ENCODE peak calls at places on chromosomes 12 and 14, in ten cellular contexts. One of them, this sample, is unnamed.

GRCh38 chr12:1544991-1545700 is 49.2 kb downstream of the FBXL14 start:
- DNase-seq in Peyer's patch: no peak
- DNase-seq in dorsolateral prefrontal cortex: no peak
- DNase-seq in WERI-Rb-1: no peak
- DNase-seq in CD8-positive, alpha-beta memory T cell: no peak
- DNase-seq in adrenal gland: peak
- DNase-seq in psoas muscle: peak
- DNase-seq in uterus: no peak
- DNase-seq in Panc1: no peak
- DNase-seq in epithelial cell of esophagus: no peak
- DNase-seq in this sample: no peak

GRCh38 chr14:51889851-51890250 is 29.4 kb downstream of the GNG2 start:
- DNase-seq in CD8-positive, alpha-beta memory T cell: no peak
- DNase-seq in WERI-Rb-1: no peak
- DNase-seq in Peyer's patch: no peak
- DNase-seq in epithelial cell of esophagus: no peak
- DNase-seq in uterus: no peak
- DNase-seq in adrenal gland: no peak
- DNase-seq in Panc1: no peak
- DNase-seq in psoas muscle: no peak
- DNase-seq in dorsolateral prefrontal cortex: no peak
- DNase-seq in this sample: no peak

GRCh38 chr12:75760481-75761324 is 249.3 kb upstream of the KRR1 start:
- DNase-seq in psoas muscle: no peak
- DNase-seq in CD8-positive, alpha-beta memory T cell: no peak
- DNase-seq in dorsolateral prefrontal cortex: no peak
- DNase-seq in epithelial cell of esophagus: no peak
- DNase-seq in Panc1: no peak
- DNase-seq in Peyer's patch: no peak
- DNase-seq in WERI-Rb-1: no peak
- DNase-seq in adrenal gland: no peak
- DNase-seq in uterus: no peak
- DNase-seq in this sample: no peak

GRCh38 chr14:49633650-49634546 is 1.1 kb downstream of the DNAAF2 start:
- DNase-seq in psoas muscle: peak
- DNase-seq in Peyer's patch: peak
- DNase-seq in CD8-positive, alpha-beta memory T cell: peak
- DNase-seq in adrenal gland: peak
- DNase-seq in epithelial cell of esophagus: peak
- DNase-seq in dorsolateral prefrontal cortex: peak
- DNase-seq in Panc1: peak
- DNase-seq in uterus: peak
- DNase-seq in WERI-Rb-1: peak
- DNase-seq in this sample: peak

GRCh38 chr12:9378430-9378835 is 170.2 kb upstream of the PZP start:
- DNase-seq in epithelial cell of esophagus: peak
- DNase-seq in CD8-positive, alpha-beta memory T cell: no peak
- DNase-seq in psoas muscle: no peak
- DNase-seq in Panc1: no peak
- DNase-seq in Peyer's patch: no peak
- DNase-seq in WERI-Rb-1: peak
- DNase-seq in uterus: no peak
- DNase-seq in adrenal gland: no peak
- DNase-seq in dorsolateral prefrontal cortex: no peak
- DNase-seq in this sample: no peak

GRCh38 chr14:95196826-95197497 is 39.6 kb upstream of the DICER1 start:
- DNase-seq in Peyer's patch: no peak
- DNase-seq in uterus: no peak
- DNase-seq in Panc1: no peak
- DNase-seq in CD8-positive, alpha-beta memory T cell: no peak
- DNase-seq in dorsolateral prefrontal cortex: no peak
- DNase-seq in epithelial cell of esophagus: no peak
- DNase-seq in WERI-Rb-1: no peak
- DNase-seq in adrenal gland: no peak
- DNase-seq in psoas muscle: no peak
- DNase-seq in this sample: no peak

GRCh38 chr14:64841121-64841611 is 38.5 kb downstream of the SPTB start:
- DNase-seq in psoas muscle: peak
- DNase-seq in Panc1: no peak
- DNase-seq in CD8-positive, alpha-beta memory T cell: no peak
- DNase-seq in epithelial cell of esophagus: peak
- DNase-seq in adrenal gland: peak
- DNase-seq in uterus: no peak
- DNase-seq in dorsolateral prefrontal cortex: no peak
- DNase-seq in WERI-Rb-1: no peak
- DNase-seq in Peyer's patch: no peak
- DNase-seq in this sample: no peak

GRCh38 chr12:67279637-67280036 is 10.5 kb downstream of the CAND1 start:
- DNase-seq in Panc1: no peak
- DNase-seq in Peyer's patch: no peak
- DNase-seq in WERI-Rb-1: no peak
- DNase-seq in CD8-positive, alpha-beta memory T cell: no peak
- DNase-seq in epithelial cell of esophagus: no peak
- DNase-seq in dorsolateral prefrontal cortex: no peak
- DNase-seq in adrenal gland: no peak
- DNase-seq in psoas muscle: no peak
- DNase-seq in uterus: no peak
- DNase-seq in this sample: no peak

GRCh38 chr14:63800651-63801385 is 52.0 kb upstream of the SYNE2 start:
- DNase-seq in uterus: no peak
- DNase-seq in epithelial cell of esophagus: peak
- DNase-seq in Peyer's patch: no peak
- DNase-seq in adrenal gland: no peak
- DNase-seq in dorsolateral prefrontal cortex: no peak
- DNase-seq in Panc1: no peak
- DNase-seq in WERI-Rb-1: no peak
- DNase-seq in CD8-positive, alpha-beta memory T cell: no peak
- DNase-seq in psoas muscle: no peak
- DNase-seq in this sample: no peak

GRCh38 chr12:94557896-94558295 is 92.5 kb downstream of the TMCC3 start:
- DNase-seq in WERI-Rb-1: no peak
- DNase-seq in Panc1: no peak
- DNase-seq in epithelial cell of esophagus: no peak
- DNase-seq in psoas muscle: no peak
- DNase-seq in uterus: no peak
- DNase-seq in dorsolateral prefrontal cortex: no peak
- DNase-seq in CD8-positive, alpha-beta memory T cell: no peak
- DNase-seq in adrenal gland: no peak
- DNase-seq in Peyer's patch: no peak
- DNase-seq in this sample: no peak

GRCh38 chr12:112806721-112807120 is 15.2 kb downstream of the RPH3A start:
- DNase-seq in uterus: no peak
- DNase-seq in Peyer's patch: no peak
- DNase-seq in psoas muscle: no peak
- DNase-seq in epithelial cell of esophagus: no peak
- DNase-seq in adrenal gland: no peak
- DNase-seq in CD8-positive, alpha-beta memory T cell: no peak
- DNase-seq in dorsolateral prefrontal cortex: no peak
- DNase-seq in Panc1: no peak
- DNase-seq in WERI-Rb-1: no peak
- DNase-seq in this sample: no peak

GRCh38 chr14:99759546-99759925 is 33.7 kb upstream of the EML1 start:
- DNase-seq in uterus: peak
- DNase-seq in CD8-positive, alpha-beta memory T cell: no peak
- DNase-seq in Peyer's patch: peak
- DNase-seq in psoas muscle: no peak
- DNase-seq in Panc1: no peak
- DNase-seq in dorsolateral prefrontal cortex: no peak
- DNase-seq in adrenal gland: no peak
- DNase-seq in WERI-Rb-1: peak
- DNase-seq in epithelial cell of esophagus: no peak
- DNase-seq in this sample: no peak

GRCh38 chr12:108641446-108642268 is 8.0 kb upstream of the SELPLG start:
- DNase-seq in Panc1: no peak
- DNase-seq in psoas muscle: no peak
- DNase-seq in CD8-positive, alpha-beta memory T cell: no peak
- DNase-seq in epithelial cell of esophagus: no peak
- DNase-seq in dorsolateral prefrontal cortex: no peak
- DNase-seq in uterus: no peak
- DNase-seq in adrenal gland: no peak
- DNase-seq in WERI-Rb-1: no peak
- DNase-seq in Peyer's patch: no peak
- DNase-seq in this sample: no peak

GRCh38 chr12:47276253-47277070 is 196.7 kb upstream of the AMIGO2 start:
- DNase-seq in epithelial cell of esophagus: peak
- DNase-seq in dorsolateral prefrontal cortex: no peak
- DNase-seq in psoas muscle: no peak
- DNase-seq in CD8-positive, alpha-beta memory T cell: peak
- DNase-seq in WERI-Rb-1: no peak
- DNase-seq in uterus: peak
- DNase-seq in Peyer's patch: no peak
- DNase-seq in adrenal gland: peak
- DNase-seq in Panc1: no peak
- DNase-seq in this sample: no peak

GRCh38 chr12:52646613-52647012 is 5.4 kb downstream of the KRT2 start:
- DNase-seq in dorsolateral prefrontal cortex: no peak
- DNase-seq in uterus: no peak
- DNase-seq in Peyer's patch: no peak
- DNase-seq in Panc1: no peak
- DNase-seq in CD8-positive, alpha-beta memory T cell: no peak
- DNase-seq in adrenal gland: no peak
- DNase-seq in WERI-Rb-1: no peak
- DNase-seq in epithelial cell of esophagus: no peak
- DNase-seq in psoas muscle: no peak
- DNase-seq in this sample: peak

GRCh38 chr14:104580961-104581360 is 1.4 kb downstream of the C14orf180 start:
- DNase-seq in WERI-Rb-1: no peak
- DNase-seq in Peyer's patch: no peak
- DNase-seq in CD8-positive, alpha-beta memory T cell: no peak
- DNase-seq in psoas muscle: peak
- DNase-seq in adrenal gland: peak
- DNase-seq in epithelial cell of esophagus: no peak
- DNase-seq in Panc1: no peak
- DNase-seq in uterus: peak
- DNase-seq in dorsolateral prefrontal cortex: no peak
- DNase-seq in this sample: peak
- H3K4me3 ChIP-seq in WERI-Rb-1: no peak
- H3K4me3 ChIP-seq in Peyer's patch: no peak
- H3K4me3 ChIP-seq in CD8-positive, alpha-beta memory T cell: no peak
- H3K4me3 ChIP-seq in psoas muscle: peak
- H3K4me3 ChIP-seq in adrenal gland: no peak
- H3K4me3 ChIP-seq in epithelial cell of esophagus: no peak
- H3K4me3 ChIP-seq in Panc1: no peak
- H3K4me3 ChIP-seq in uterus: no peak
- H3K4me3 ChIP-seq in dorsolateral prefrontal cortex: no peak
- H3K4me3 ChIP-seq in this sample: peak

DNA sequence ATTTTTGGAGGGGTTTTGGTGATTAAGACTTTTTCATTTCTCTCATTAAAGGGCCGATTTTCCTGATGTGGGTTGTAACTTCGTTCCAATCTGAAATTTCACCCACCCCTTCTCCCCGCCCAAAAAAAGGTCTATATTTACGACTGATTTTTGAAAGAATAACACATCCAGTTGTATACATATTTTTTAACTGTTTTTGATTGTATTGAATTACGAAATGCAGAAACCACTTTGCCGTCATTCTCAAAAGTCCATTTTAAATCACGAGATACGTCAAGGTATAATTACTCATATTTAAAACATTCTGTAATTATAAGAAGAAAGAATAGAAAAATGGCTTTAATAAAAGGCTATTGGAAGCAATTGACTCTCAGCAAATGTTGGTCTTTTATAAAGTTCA is 520.7 kb downstream of the MED13L start:
- DNase-seq in uterus: no peak
- DNase-seq in adrenal gland: no peak
- DNase-seq in Panc1: no peak
- DNase-seq in epithelial cell of esophagus: no peak
- DNase-seq in dorsolateral prefrontal cortex: no peak
- DNase-seq in Peyer's patch: no peak
- DNase-seq in CD8-positive, alpha-beta memory T cell: no peak
- DNase-seq in psoas muscle: no peak
- DNase-seq in WERI-Rb-1: no peak
- DNase-seq in this sample: no peak
- H3K4me3 ChIP-seq in uterus: no peak
- H3K4me3 ChIP-seq in adrenal gland: no peak
- H3K4me3 ChIP-seq in Panc1: no peak
- H3K4me3 ChIP-seq in epithelial cell of esophagus: no peak
- H3K4me3 ChIP-seq in dorsolateral prefrontal cortex: no peak
- H3K4me3 ChIP-seq in Peyer's patch: no peak
- H3K4me3 ChIP-seq in CD8-positive, alpha-beta memory T cell: no peak
- H3K4me3 ChIP-seq in psoas muscle: no peak
- H3K4me3 ChIP-seq in WERI-Rb-1: no peak
- H3K4me3 ChIP-seq in this sample: no peak

GRCh38 chr14:101706509-101707284 is 54.8 kb upstream of the PPP2R5C start:
- DNase-seq in Panc1: no peak
- DNase-seq in epithelial cell of esophagus: no peak
- DNase-seq in adrenal gland: no peak
- DNase-seq in dorsolateral prefrontal cortex: no peak
- DNase-seq in CD8-positive, alpha-beta memory T cell: no peak
- DNase-seq in WERI-Rb-1: no peak
- DNase-seq in psoas muscle: no peak
- DNase-seq in uterus: no peak
- DNase-seq in Peyer's patch: no peak
- DNase-seq in this sample: no peak

GRCh38 chr14:101707285-101707842 is 54.1 kb upstream of the PPP2R5C start:
- DNase-seq in dorsolateral prefrontal cortex: no peak
- DNase-seq in uterus: peak
- DNase-seq in epithelial cell of esophagus: peak
- DNase-seq in psoas muscle: no peak
- DNase-seq in adrenal gland: peak
- DNase-seq in Panc1: peak
- DNase-seq in CD8-positive, alpha-beta memory T cell: peak
- DNase-seq in WERI-Rb-1: peak
- DNase-seq in Peyer's patch: no peak
- DNase-seq in this sample: no peak

GRCh38 chr14:101707863-101708620 is 53.5 kb upstream of the PPP2R5C start:
- DNase-seq in dorsolateral prefrontal cortex: no peak
- DNase-seq in Panc1: no peak
- DNase-seq in psoas muscle: no peak
- DNase-seq in Peyer's patch: no peak
- DNase-seq in WERI-Rb-1: peak
- DNase-seq in adrenal gland: no peak
- DNase-seq in CD8-positive, alpha-beta memory T cell: no peak
- DNase-seq in uterus: no peak
- DNase-seq in epithelial cell of esophagus: no peak
- DNase-seq in this sample: no peak

GRCh38 chr14:101704140-101704539 is 57.4 kb upstream of the PPP2R5C start:
- DNase-seq in uterus: no peak
- DNase-seq in Peyer's patch: no peak
- DNase-seq in Panc1: no peak
- DNase-seq in CD8-positive, alpha-beta memory T cell: no peak
- DNase-seq in psoas muscle: no peak
- DNase-seq in adrenal gland: no peak
- DNase-seq in epithelial cell of esophagus: no peak
- DNase-seq in WERI-Rb-1: no peak
- DNase-seq in dorsolateral prefrontal cortex: no peak
- DNase-seq in this sample: no peak

GRCh38 chr14:101705733-101706508 is 55.6 kb upstream of the PPP2R5C start:
- DNase-seq in epithelial cell of esophagus: peak
- DNase-seq in dorsolateral prefrontal cortex: no peak
- DNase-seq in CD8-positive, alpha-beta memory T cell: peak
- DNase-seq in Panc1: no peak
- DNase-seq in adrenal gland: peak
- DNase-seq in Peyer's patch: peak
- DNase-seq in uterus: peak
- DNase-seq in WERI-Rb-1: no peak
- DNase-seq in psoas muscle: peak
- DNase-seq in this sample: peak
- H3K4me3 ChIP-seq in epithelial cell of esophagus: no peak
- H3K4me3 ChIP-seq in dorsolateral prefrontal cortex: peak
- H3K4me3 ChIP-seq in CD8-positive, alpha-beta memory T cell: no peak
- H3K4me3 ChIP-seq in Panc1: no peak
- H3K4me3 ChIP-seq in adrenal gland: peak
- H3K4me3 ChIP-seq in Peyer's patch: peak
- H3K4me3 ChIP-seq in uterus: no peak
- H3K4me3 ChIP-seq in WERI-Rb-1: no peak
- H3K4me3 ChIP-seq in psoas muscle: peak
- H3K4me3 ChIP-seq in this sample: peak

GRCh38 chr12:69471667-69472385 is 1.6 kb downstream of the FRS2 start:
- DNase-seq in WERI-Rb-1: no peak
- DNase-seq in Peyer's patch: no peak
- DNase-seq in epithelial cell of esophagus: no peak
- DNase-seq in Panc1: no peak
- DNase-seq in adrenal gland: no peak
- DNase-seq in uterus: no peak
- DNase-seq in psoas muscle: no peak
- DNase-seq in dorsolateral prefrontal cortex: no peak
- DNase-seq in CD8-positive, alpha-beta memory T cell: no peak
- DNase-seq in this sample: no peak
- H3K4me3 ChIP-seq in WERI-Rb-1: peak
- H3K4me3 ChIP-seq in Peyer's patch: peak
- H3K4me3 ChIP-seq in epithelial cell of esophagus: peak
- H3K4me3 ChIP-seq in Panc1: peak
- H3K4me3 ChIP-seq in adrenal gland: no peak
- H3K4me3 ChIP-seq in uterus: no peak
- H3K4me3 ChIP-seq in psoas muscle: peak
- H3K4me3 ChIP-seq in dorsolateral prefrontal cortex: peak
- H3K4me3 ChIP-seq in CD8-positive, alpha-beta memory T cell: peak
- H3K4me3 ChIP-seq in this sample: peak

This sample was measured in tibial artery.